ENCODE peak calls at places on chromosomes 3 and 15, in six cellular contexts. One of them, this sample, is unnamed.

GRCh38 chr3:41198046-41198445 is 1.3 kb upstream of the CTNNB1 start:
- DNase-seq in stomach: no peak
- DNase-seq in transverse colon: no peak
- DNase-seq in CD8-positive, alpha-beta memory T cell: no peak
- DNase-seq in heart right ventricle: no peak
- DNase-seq in astrocyte of the cerebellum: no peak
- DNase-seq in this sample: no peak

GRCh38 chr3:69197922-69198540 is 75.6 kb upstream of the LMOD3 start:
- DNase-seq in stomach: no peak
- DNase-seq in transverse colon: peak
- DNase-seq in CD8-positive, alpha-beta memory T cell: peak
- DNase-seq in heart right ventricle: no peak
- DNase-seq in astrocyte of the cerebellum: no peak
- DNase-seq in this sample: no peak

GRCh38 chr3:170132335-170132734 is 49.2 kb downstream of the PHC3 start:
- DNase-seq in stomach: no peak
- DNase-seq in transverse colon: no peak
- DNase-seq in CD8-positive, alpha-beta memory T cell: no peak
- DNase-seq in heart right ventricle: no peak
- DNase-seq in astrocyte of the cerebellum: no peak
- DNase-seq in this sample: no peak

GRCh38 chr3:56792201-56792600 is 9.5 kb downstream of the ARHGEF3 start:
- DNase-seq in stomach: no peak
- DNase-seq in transverse colon: no peak
- DNase-seq in CD8-positive, alpha-beta memory T cell: no peak
- DNase-seq in heart right ventricle: no peak
- DNase-seq in astrocyte of the cerebellum: no peak
- DNase-seq in this sample: no peak

GRCh38 chr15:22980189-22981136 is at the start of gene CYFIP1:
- DNase-seq in stomach: peak
- DNase-seq in transverse colon: peak
- DNase-seq in CD8-positive, alpha-beta memory T cell: no peak
- DNase-seq in heart right ventricle: peak
- DNase-seq in astrocyte of the cerebellum: peak
- DNase-seq in this sample: peak

GRCh38 chr3:42814914-42815507 is 5.8 kb downstream of the ACKR2 start:
- DNase-seq in stomach: no peak
- DNase-seq in transverse colon: no peak
- DNase-seq in CD8-positive, alpha-beta memory T cell: no peak
- DNase-seq in heart right ventricle: no peak
- DNase-seq in astrocyte of the cerebellum: no peak
- DNase-seq in this sample: no peak

GRCh38 chr3:73021301-73021700 is 24.7 kb downstream of the PPP4R2 start:
- DNase-seq in stomach: no peak
- DNase-seq in transverse colon: no peak
- DNase-seq in CD8-positive, alpha-beta memory T cell: no peak
- DNase-seq in heart right ventricle: no peak
- DNase-seq in astrocyte of the cerebellum: no peak
- DNase-seq in this sample: no peak

GRCh38 chr3:126025862-126026261 is 56.9 kb downstream of the ROPN1B start:
- DNase-seq in stomach: no peak
- DNase-seq in transverse colon: no peak
- DNase-seq in CD8-positive, alpha-beta memory T cell: no peak
- DNase-seq in heart right ventricle: no peak
- DNase-seq in astrocyte of the cerebellum: no peak
- DNase-seq in this sample: no peak

GRCh38 chr15:101269479-101270223 is 7.6 kb downstream of the SELENOS start:
- DNase-seq in stomach: no peak
- DNase-seq in transverse colon: no peak
- DNase-seq in CD8-positive, alpha-beta memory T cell: no peak
- DNase-seq in heart right ventricle: peak
- DNase-seq in astrocyte of the cerebellum: no peak
- DNase-seq in this sample: no peak

GRCh38 chr15:70051948-70052633 is 45.6 kb downstream of the TLE3 start:
- DNase-seq in stomach: no peak
- DNase-seq in transverse colon: no peak
- DNase-seq in CD8-positive, alpha-beta memory T cell: peak
- DNase-seq in heart right ventricle: no peak
- DNase-seq in astrocyte of the cerebellum: no peak
- DNase-seq in this sample: no peak

GRCh38 chr3:46891132-46891531 is 13.6 kb downstream of the PTH1R start:
- DNase-seq in stomach: no peak
- DNase-seq in transverse colon: no peak
- DNase-seq in CD8-positive, alpha-beta memory T cell: no peak
- DNase-seq in heart right ventricle: no peak
- DNase-seq in astrocyte of the cerebellum: no peak
- DNase-seq in this sample: no peak

GRCh38 chr3:65245133-65246076 is 557.6 kb upstream of the ADAMTS9 start:
- DNase-seq in stomach: no peak
- DNase-seq in transverse colon: no peak
- DNase-seq in CD8-positive, alpha-beta memory T cell: no peak
- DNase-seq in heart right ventricle: no peak
- DNase-seq in astrocyte of the cerebellum: peak
- DNase-seq in this sample: no peak

GRCh38 chr15:69034352-69034751 is 19.9 kb downstream of the NOX5 start:
- DNase-seq in stomach: no peak
- DNase-seq in transverse colon: no peak
- DNase-seq in CD8-positive, alpha-beta memory T cell: no peak
- DNase-seq in heart right ventricle: no peak
- DNase-seq in astrocyte of the cerebellum: peak
- DNase-seq in this sample: peak

GRCh38 chr3:99966657-99967420 is 147.5 kb downstream of the FILIP1L start:
- DNase-seq in stomach: no peak
- DNase-seq in transverse colon: no peak
- DNase-seq in CD8-positive, alpha-beta memory T cell: no peak
- DNase-seq in heart right ventricle: no peak
- DNase-seq in astrocyte of the cerebellum: peak
- DNase-seq in this sample: peak

GRCh38 chr3:70994644-70995043 is 588.9 kb downstream of the FOXP1 start:
- DNase-seq in stomach: no peak
- DNase-seq in transverse colon: no peak
- DNase-seq in CD8-positive, alpha-beta memory T cell: no peak
- DNase-seq in heart right ventricle: no peak
- DNase-seq in astrocyte of the cerebellum: no peak
- DNase-seq in this sample: no peak

GRCh38 chr3:45464336-45464809 is 76.0 kb downstream of the LARS2 start:
- DNase-seq in stomach: no peak
- DNase-seq in transverse colon: peak
- DNase-seq in CD8-positive, alpha-beta memory T cell: no peak
- DNase-seq in heart right ventricle: peak
- DNase-seq in astrocyte of the cerebellum: no peak
- DNase-seq in this sample: no peak

GRCh38 chr15:36843822-36844221 is 256.5 kb downstream of the MEIS2 start:
- DNase-seq in stomach: no peak
- DNase-seq in transverse colon: no peak
- DNase-seq in CD8-positive, alpha-beta memory T cell: no peak
- DNase-seq in heart right ventricle: no peak
- DNase-seq in astrocyte of the cerebellum: no peak
- DNase-seq in this sample: no peak

GRCh38 chr15:41281236-41281635 is 50.2 kb downstream of the CHP1 start:
- DNase-seq in stomach: no peak
- DNase-seq in transverse colon: no peak
- DNase-seq in CD8-positive, alpha-beta memory T cell: no peak
- DNase-seq in heart right ventricle: no peak
- DNase-seq in astrocyte of the cerebellum: peak
- DNase-seq in this sample: peak

GRCh38 chr3:48247401-48247807 is 6.5 kb downstream of the ZNF589 start:
- DNase-seq in stomach: no peak
- DNase-seq in transverse colon: no peak
- DNase-seq in CD8-positive, alpha-beta memory T cell: no peak
- DNase-seq in heart right ventricle: no peak
- DNase-seq in astrocyte of the cerebellum: no peak
- DNase-seq in this sample: no peak

GRCh38 chr3:74426571-74426970 is 187.9 kb downstream of the CNTN3 start:
- DNase-seq in stomach: no peak
- DNase-seq in transverse colon: no peak
- DNase-seq in CD8-positive, alpha-beta memory T cell: no peak
- DNase-seq in heart right ventricle: no peak
- DNase-seq in astrocyte of the cerebellum: no peak
- DNase-seq in this sample: peak

GRCh38 chr3:112889357-112889756 is 42.7 kb upstream of the CD200R1L start:
- DNase-seq in stomach: no peak
- DNase-seq in transverse colon: no peak
- DNase-seq in CD8-positive, alpha-beta memory T cell: no peak
- DNase-seq in heart right ventricle: no peak
- DNase-seq in astrocyte of the cerebellum: no peak
- DNase-seq in this sample: no peak

GRCh38 chr15:72175186-72176044 is 22.2 kb downstream of the GRAMD2A start:
- DNase-seq in stomach: no peak
- DNase-seq in transverse colon: no peak
- DNase-seq in CD8-positive, alpha-beta memory T cell: no peak
- DNase-seq in heart right ventricle: no peak
- DNase-seq in astrocyte of the cerebellum: no peak
- DNase-seq in this sample: no peak

GRCh38 chr3:63625161-63625560 is 27.3 kb upstream of the SNTN start:
- DNase-seq in stomach: no peak
- DNase-seq in transverse colon: no peak
- DNase-seq in CD8-positive, alpha-beta memory T cell: no peak
- DNase-seq in heart right ventricle: no peak
- DNase-seq in astrocyte of the cerebellum: peak
- DNase-seq in this sample: peak

DNA sequence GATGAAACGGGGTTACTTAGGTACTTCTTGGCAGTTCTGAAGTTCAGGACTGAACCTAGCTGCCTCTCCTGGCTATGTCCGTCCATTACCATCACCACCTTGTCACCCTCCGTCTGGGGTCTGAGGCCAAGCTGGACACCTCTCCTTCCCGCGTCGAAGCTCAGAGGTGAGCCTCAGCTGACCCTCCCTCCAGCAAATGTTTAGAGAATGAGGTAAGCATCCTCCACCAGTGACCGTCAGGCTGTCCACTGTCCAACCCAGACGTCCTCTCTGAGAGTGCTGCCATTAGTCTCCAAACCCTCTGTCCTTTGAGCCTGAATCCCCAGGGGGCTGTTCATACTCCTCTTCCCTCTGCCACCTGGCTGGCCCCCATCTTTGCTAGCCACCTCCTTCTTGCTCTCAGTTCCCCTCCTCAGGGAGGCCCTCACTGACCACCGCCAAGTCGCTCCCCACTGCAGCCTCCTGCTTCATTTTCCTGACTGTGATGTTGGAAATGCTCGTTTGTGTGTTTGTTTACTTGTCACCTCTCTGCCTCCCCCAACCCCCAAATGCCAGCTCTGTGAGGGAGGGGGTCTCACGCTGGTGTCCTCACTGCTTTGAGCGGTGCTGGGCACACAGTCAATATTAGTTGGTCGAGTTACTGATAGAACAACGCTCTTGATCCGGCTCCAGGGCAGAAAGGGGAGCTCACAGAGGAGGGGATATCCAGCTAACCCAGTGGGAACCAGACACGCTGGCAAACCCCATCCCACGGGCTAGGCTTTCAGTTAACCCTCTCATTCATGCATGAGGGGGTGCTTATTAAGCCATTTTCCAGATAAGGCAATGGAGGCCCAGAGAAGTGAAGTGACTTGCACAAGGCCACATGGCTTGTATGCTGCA is 64.9 kb downstream of the IQSEC1 start:
- DNase-seq in stomach: no peak
- DNase-seq in transverse colon: no peak
- DNase-seq in CD8-positive, alpha-beta memory T cell: peak
- DNase-seq in heart right ventricle: no peak
- DNase-seq in astrocyte of the cerebellum: no peak
- DNase-seq in this sample: no peak
- H3K4me3 ChIP-seq in stomach: no peak
- H3K4me3 ChIP-seq in transverse colon: no peak
- H3K4me3 ChIP-seq in CD8-positive, alpha-beta memory T cell: peak
- H3K4me3 ChIP-seq in heart right ventricle: no peak
- H3K4me3 ChIP-seq in astrocyte of the cerebellum: no peak
- H3K4me3 ChIP-seq in this sample: no peak

GRCh38 chr3:152197451-152197850 is 71.3 kb upstream of the MBNL1 start:
- DNase-seq in stomach: no peak
- DNase-seq in transverse colon: no peak
- DNase-seq in CD8-positive, alpha-beta memory T cell: no peak
- DNase-seq in heart right ventricle: no peak
- DNase-seq in astrocyte of the cerebellum: no peak
- DNase-seq in this sample: no peak
- H3K4me3 ChIP-seq in stomach: no peak
- H3K4me3 ChIP-seq in transverse colon: no peak
- H3K4me3 ChIP-seq in CD8-positive, alpha-beta memory T cell: peak
- H3K4me3 ChIP-seq in heart right ventricle: no peak
- H3K4me3 ChIP-seq in astrocyte of the cerebellum: no peak
- H3K4me3 ChIP-seq in this sample: no peak

GRCh38 chr3:36908647-36909180 is 36.1 kb downstream of the TRANK1 start:
- DNase-seq in stomach: no peak
- DNase-seq in transverse colon: no peak
- DNase-seq in CD8-positive, alpha-beta memory T cell: no peak
- DNase-seq in heart right ventricle: no peak
- DNase-seq in astrocyte of the cerebellum: no peak
- DNase-seq in this sample: no peak

GRCh38 chr3:36909181-36909580 is 35.7 kb downstream of the TRANK1 start:
- DNase-seq in stomach: no peak
- DNase-seq in transverse colon: no peak
- DNase-seq in CD8-positive, alpha-beta memory T cell: no peak
- DNase-seq in heart right ventricle: no peak
- DNase-seq in astrocyte of the cerebellum: no peak
- DNase-seq in this sample: no peak

GRCh38 chr3:36909666-36910065 is 35.2 kb downstream of the TRANK1 start:
- DNase-seq in stomach: no peak
- DNase-seq in transverse colon: no peak
- DNase-seq in CD8-positive, alpha-beta memory T cell: no peak
- DNase-seq in heart right ventricle: no peak
- DNase-seq in astrocyte of the cerebellum: no peak
- DNase-seq in this sample: no peak

GRCh38 chr3:36906504-36907149 is 38.2 kb downstream of the TRANK1 start:
- DNase-seq in stomach: no peak
- DNase-seq in transverse colon: no peak
- DNase-seq in CD8-positive, alpha-beta memory T cell: no peak
- DNase-seq in heart right ventricle: no peak
- DNase-seq in astrocyte of the cerebellum: no peak
- DNase-seq in this sample: peak

GRCh38 chr3:36907911-36908646 is 36.8 kb downstream of the TRANK1 start:
- DNase-seq in stomach: peak
- DNase-seq in transverse colon: peak
- DNase-seq in CD8-positive, alpha-beta memory T cell: peak
- DNase-seq in heart right ventricle: peak
- DNase-seq in astrocyte of the cerebellum: peak
- DNase-seq in this sample: peak
- H3K4me3 ChIP-seq in stomach: peak
- H3K4me3 ChIP-seq in transverse colon: peak
- H3K4me3 ChIP-seq in CD8-positive, alpha-beta memory T cell: peak
- H3K4me3 ChIP-seq in heart right ventricle: peak
- H3K4me3 ChIP-seq in astrocyte of the cerebellum: no peak
- H3K4me3 ChIP-seq in this sample: peak

DNA sequence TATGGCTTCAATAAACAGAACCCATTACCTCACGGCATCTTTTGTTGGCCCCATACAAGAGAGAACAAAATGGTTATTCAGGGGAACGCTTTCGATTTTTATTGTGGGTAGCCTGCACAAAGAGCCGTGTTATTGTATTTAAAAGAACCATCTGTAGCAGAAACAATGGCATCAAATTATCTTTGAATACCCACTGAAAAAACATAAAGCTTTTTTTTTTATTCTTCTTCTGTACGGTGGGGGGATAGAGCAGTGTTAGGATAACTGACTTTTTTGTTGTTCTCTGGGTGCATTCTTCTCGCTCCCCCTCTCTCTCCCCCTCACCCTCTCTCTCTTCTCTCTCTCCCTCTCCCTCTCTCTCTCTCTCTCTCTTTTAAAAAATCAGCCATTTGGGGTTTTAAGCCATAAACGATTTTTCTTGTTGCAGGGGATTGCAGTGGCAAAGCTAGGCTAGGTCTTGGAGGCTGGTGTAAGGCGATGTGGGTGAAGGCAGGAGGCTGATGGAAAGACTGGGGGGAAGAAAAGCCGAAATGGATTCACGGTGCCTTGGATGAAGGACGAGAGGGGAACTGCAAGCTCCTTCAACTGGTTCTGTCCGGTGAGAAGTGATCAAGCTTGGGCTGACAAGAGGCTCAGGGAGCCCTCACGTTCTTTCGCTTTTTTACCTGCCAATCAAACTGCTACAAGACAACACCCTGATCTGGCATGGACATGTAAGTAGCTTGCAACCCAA is 12.4 kb upstream of the SOX2 start:
- DNase-seq in stomach: no peak
- DNase-seq in transverse colon: no peak
- DNase-seq in CD8-positive, alpha-beta memory T cell: no peak
- DNase-seq in heart right ventricle: no peak
- DNase-seq in astrocyte of the cerebellum: no peak
- DNase-seq in this sample: no peak
- H3K4me3 ChIP-seq in stomach: no peak
- H3K4me3 ChIP-seq in transverse colon: no peak
- H3K4me3 ChIP-seq in CD8-positive, alpha-beta memory T cell: no peak
- H3K4me3 ChIP-seq in heart right ventricle: no peak
- H3K4me3 ChIP-seq in astrocyte of the cerebellum: peak
- H3K4me3 ChIP-seq in this sample: no peak

This sample was measured in skeletal muscle cell.